ENCODE peak calls at places on chromosomes 13 and 19, in five cellular contexts. One of them, this sample, is unnamed.

GRCh38 chr19:53553865-53554791 is 16.2 kb downstream of the ZNF331 start:
- DNase-seq in dorsolateral prefrontal cortex: peak; percentile 77
- DNase-seq in RWPE1: peak; percentile 71
- DNase-seq in A549: peak; percentile 42
- DNase-seq in Peyer's patch: peak; percentile 94
- DNase-seq in this sample: peak; percentile 77

GRCh38 chr13:76764429-76764828 is 121.8 kb downstream of the KCTD12 start:
- DNase-seq in A549: no peak
- DNase-seq in RWPE1: no peak
- DNase-seq in Peyer's patch: peak; percentile 53
- DNase-seq in dorsolateral prefrontal cortex: no peak
- DNase-seq in this sample: peak; percentile 80

GRCh38 chr13:32852568-32852967 is 163.7 kb upstream of the KL start:
- DNase-seq in A549: no peak
- DNase-seq in Peyer's patch: no peak
- DNase-seq in RWPE1: no peak
- DNase-seq in dorsolateral prefrontal cortex: no peak
- DNase-seq in this sample: no peak

GRCh38 chr13:26721251-26721939 is 39.2 kb downstream of the GPR12 start:
- DNase-seq in RWPE1: no peak
- DNase-seq in Peyer's patch: peak; percentile 74
- DNase-seq in A549: peak; percentile 1
- DNase-seq in dorsolateral prefrontal cortex: peak; percentile 29
- DNase-seq in this sample: no peak

GRCh38 chr13:108924154-108924940 is 294.9 kb downstream of the MYO16 start:
- DNase-seq in Peyer's patch: no peak
- DNase-seq in A549: no peak
- DNase-seq in dorsolateral prefrontal cortex: no peak
- DNase-seq in RWPE1: no peak
- DNase-seq in this sample: no peak

GRCh38 chr13:83765796-83766195 is 116.5 kb downstream of the SLITRK1 start:
- DNase-seq in RWPE1: no peak
- DNase-seq in dorsolateral prefrontal cortex: no peak
- DNase-seq in Peyer's patch: no peak
- DNase-seq in A549: no peak
- DNase-seq in this sample: no peak

GRCh38 chr19:44848036-44848804 is 2.1 kb downstream of the NECTIN2 start:
- DNase-seq in dorsolateral prefrontal cortex: no peak
- DNase-seq in Peyer's patch: peak; percentile 46
- DNase-seq in RWPE1: peak; percentile 5
- DNase-seq in A549: no peak
- DNase-seq in this sample: no peak

GRCh38 chr19:38264486-38265212 is at the start of gene SPINT2:
- DNase-seq in A549: no peak
- DNase-seq in RWPE1: peak; percentile 34
- DNase-seq in Peyer's patch: no peak
- DNase-seq in dorsolateral prefrontal cortex: no peak
- DNase-seq in this sample: no peak

GRCh38 chr13:38262211-38262610 is 87.4 kb upstream of the UFM1 start:
- DNase-seq in A549: no peak
- DNase-seq in RWPE1: no peak
- DNase-seq in dorsolateral prefrontal cortex: no peak
- DNase-seq in Peyer's patch: no peak
- DNase-seq in this sample: no peak

GRCh38 chr13:31769581-31769980 is 30.3 kb downstream of the RXFP2 start:
- DNase-seq in Peyer's patch: no peak
- DNase-seq in dorsolateral prefrontal cortex: no peak
- DNase-seq in RWPE1: no peak
- DNase-seq in A549: no peak
- DNase-seq in this sample: no peak

DNA sequence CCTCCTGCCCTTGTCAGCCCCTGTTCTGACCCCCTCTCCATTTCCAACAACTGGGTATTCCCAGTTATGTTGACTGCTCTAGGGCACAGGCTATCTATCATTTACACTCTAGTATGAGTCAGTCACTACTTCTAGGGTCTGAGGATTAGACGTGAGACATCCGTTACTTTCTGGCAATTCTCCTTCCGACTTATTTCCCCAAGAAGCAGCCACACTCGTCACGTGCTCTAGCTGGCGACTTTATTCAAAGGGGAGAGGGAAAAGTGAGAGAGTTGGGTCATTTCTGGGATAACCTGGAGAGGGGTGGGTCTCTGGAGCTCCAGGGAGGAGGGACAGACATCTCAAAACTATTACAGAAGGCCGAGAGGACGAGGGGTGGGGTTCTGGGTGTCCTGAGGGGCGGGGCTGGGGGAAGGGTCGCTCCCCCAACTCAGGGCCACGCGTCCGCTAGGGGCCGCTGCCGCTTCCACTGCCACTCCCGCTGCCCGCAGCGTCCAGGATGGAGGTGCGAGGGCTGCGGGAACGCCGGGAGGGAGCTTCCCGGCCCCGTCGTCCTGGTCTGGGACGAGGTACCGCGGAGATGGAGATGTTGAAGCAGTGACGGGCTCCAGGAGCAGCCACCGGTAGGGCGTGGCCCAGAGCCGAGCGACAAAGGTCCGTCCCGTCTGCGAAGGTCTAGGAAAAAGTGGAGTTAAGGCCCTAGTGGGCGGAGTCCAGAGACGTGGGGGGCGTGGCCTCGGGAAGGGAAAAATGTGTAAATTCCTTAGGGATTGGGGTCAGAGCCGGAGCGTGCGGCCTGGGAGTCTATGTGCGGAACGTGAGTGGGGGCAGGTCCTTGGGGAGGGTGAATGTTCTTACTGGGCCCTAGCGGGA is 8.9 kb downstream of the RTBDN start:
- DNase-seq in dorsolateral prefrontal cortex: no peak
- DNase-seq in RWPE1: no peak
- DNase-seq in A549: peak; percentile 57
- DNase-seq in Peyer's patch: no peak
- DNase-seq in this sample: no peak
- TF ChIP-seq CTCF in dorsolateral prefrontal cortex: no peak
- TF ChIP-seq CTCF in RWPE1: peak; percentile 29
- TF ChIP-seq CTCF in A549: peak; percentile 38
- TF ChIP-seq CTCF in Peyer's patch: no peak
- TF ChIP-seq CTCF in this sample: no peak

GRCh38 chr19:19471682-19472081 is 43.7 kb downstream of the TSSK6 start:
- DNase-seq in RWPE1: no peak
- DNase-seq in Peyer's patch: no peak
- DNase-seq in A549: no peak
- DNase-seq in dorsolateral prefrontal cortex: no peak
- DNase-seq in this sample: no peak
- H3K27ac ChIP-seq in RWPE1: no peak overlapping the region
- H3K27ac ChIP-seq in Peyer's patch: no peak overlapping the region
- H3K27ac ChIP-seq in A549: no peak overlapping the region
- H3K27ac ChIP-seq in dorsolateral prefrontal cortex: no peak overlapping the region
- H3K27ac ChIP-seq in this sample: no peak overlapping the region

GRCh38 chr19:4371209-4371897 is 28.0 kb downstream of the MPND start:
- DNase-seq in RWPE1: no peak
- DNase-seq in A549: no peak
- DNase-seq in dorsolateral prefrontal cortex: no peak
- DNase-seq in Peyer's patch: no peak
- DNase-seq in this sample: peak; percentile 60

GRCh38 chr19:4372630-4373367 is 27.5 kb downstream of the SH3GL1 start:
- DNase-seq in Peyer's patch: no peak
- DNase-seq in dorsolateral prefrontal cortex: no peak
- DNase-seq in RWPE1: no peak
- DNase-seq in A549: no peak
- DNase-seq in this sample: no peak

GRCh38 chr19:4370418-4371041 is 27.2 kb downstream of the MPND start:
- DNase-seq in A549: no peak
- DNase-seq in RWPE1: no peak
- DNase-seq in Peyer's patch: no peak
- DNase-seq in dorsolateral prefrontal cortex: no peak
- DNase-seq in this sample: no peak

GRCh38 chr19:4373601-4374441 is 26.5 kb downstream of the SH3GL1 start:
- DNase-seq in A549: no peak
- DNase-seq in Peyer's patch: no peak
- DNase-seq in RWPE1: no peak
- DNase-seq in dorsolateral prefrontal cortex: peak; percentile 39
- DNase-seq in this sample: peak; percentile 74

DNA sequence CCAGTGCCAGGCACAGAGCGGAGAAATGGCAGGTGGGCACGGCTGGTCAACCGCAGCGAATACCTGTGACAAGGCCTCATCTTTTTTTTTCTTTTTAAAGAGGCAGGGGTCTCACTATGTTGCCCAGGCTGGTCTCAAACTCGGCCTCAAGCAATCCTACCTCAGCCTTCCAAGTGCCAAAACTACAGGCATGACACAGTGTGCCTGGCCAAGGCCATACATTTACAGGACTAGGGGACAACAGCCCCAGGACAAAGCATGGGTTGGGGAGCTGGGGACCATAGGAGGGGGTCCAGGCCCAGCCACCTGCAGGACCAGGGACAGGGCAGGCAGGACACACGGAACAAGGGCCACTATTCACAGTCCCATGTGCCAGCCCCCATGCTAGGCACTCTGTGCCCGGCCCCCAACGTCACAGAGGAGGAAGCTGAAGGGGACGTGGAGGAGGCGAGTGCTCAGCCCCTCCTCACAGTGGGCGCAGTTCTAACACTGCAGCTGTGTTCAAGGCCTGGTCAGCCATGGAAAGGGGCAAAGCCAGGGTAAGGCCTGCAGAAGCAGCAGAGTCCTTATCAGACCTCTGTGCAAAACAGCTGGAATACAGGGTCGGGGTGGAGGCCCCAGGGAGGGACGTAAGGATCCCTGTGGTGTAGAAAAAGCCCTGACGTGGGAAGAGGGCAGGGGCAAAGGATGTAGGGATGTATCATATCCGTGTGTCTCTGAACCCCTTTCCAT is 28.3 kb downstream of the SH3GL1 start:
- DNase-seq in A549: no peak
- DNase-seq in RWPE1: no peak
- DNase-seq in dorsolateral prefrontal cortex: no peak
- DNase-seq in Peyer's patch: no peak
- DNase-seq in this sample: peak; percentile 66
- TF ChIP-seq CTCF in A549: no peak
- TF ChIP-seq CTCF in RWPE1: no peak
- TF ChIP-seq CTCF in dorsolateral prefrontal cortex: no peak
- TF ChIP-seq CTCF in Peyer's patch: no peak
- TF ChIP-seq CTCF in this sample: no peak

GRCh38 chr19:11265785-11266236 is 3.5 kb upstream of the DOCK6 start:
- DNase-seq in A549: peak; percentile 87
- DNase-seq in Peyer's patch: peak; percentile 95
- DNase-seq in RWPE1: peak; percentile 90
- DNase-seq in dorsolateral prefrontal cortex: no peak
- DNase-seq in this sample: no peak
- H3K27ac ChIP-seq in A549: peak overlapping the region; percentile 67
- H3K27ac ChIP-seq in Peyer's patch: peak overlapping the region; percentile 93
- H3K27ac ChIP-seq in RWPE1: peak overlapping the region; percentile 95
- H3K27ac ChIP-seq in dorsolateral prefrontal cortex: no peak overlapping the region
- H3K27ac ChIP-seq in this sample: no peak overlapping the region

GRCh38 chr13:49098771-49099512 is 121.2 kb upstream of the MLNR start:
- DNase-seq in RWPE1: no peak
- DNase-seq in Peyer's patch: no peak
- DNase-seq in A549: peak; percentile 39
- DNase-seq in dorsolateral prefrontal cortex: no peak
- DNase-seq in this sample: no peak
- TF ChIP-seq CTCF in RWPE1: peak; percentile 40
- TF ChIP-seq CTCF in Peyer's patch: no peak
- TF ChIP-seq CTCF in A549: peak; percentile 36
- TF ChIP-seq CTCF in dorsolateral prefrontal cortex: peak; percentile 39
- TF ChIP-seq CTCF in this sample: peak; percentile 22

DNA sequence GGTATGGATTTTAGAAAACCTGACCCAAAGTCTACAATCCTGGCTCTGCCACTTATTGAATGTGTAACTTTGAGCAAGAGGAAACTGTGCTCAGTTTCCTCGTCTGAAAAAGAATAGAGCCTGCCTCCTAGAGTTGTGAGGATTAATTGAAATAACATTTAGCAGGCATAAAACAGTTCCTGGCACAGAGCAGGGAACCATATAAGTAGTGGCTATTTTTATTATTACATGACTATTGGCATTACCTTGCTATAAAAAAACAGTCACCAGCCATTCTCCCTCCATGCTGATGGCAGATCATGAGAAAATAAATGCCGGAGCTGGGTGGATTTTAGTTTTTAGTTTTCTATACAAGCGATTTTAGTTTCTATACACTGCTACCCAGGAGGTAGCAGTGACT is 5.8 kb downstream of the DOCK9 start:
- DNase-seq in A549: no peak
- DNase-seq in RWPE1: no peak
- DNase-seq in Peyer's patch: no peak
- DNase-seq in dorsolateral prefrontal cortex: no peak
- DNase-seq in this sample: no peak
- H3K27ac ChIP-seq in A549: no peak overlapping the region
- H3K27ac ChIP-seq in RWPE1: no peak overlapping the region
- H3K27ac ChIP-seq in Peyer's patch: no peak overlapping the region
- H3K27ac ChIP-seq in dorsolateral prefrontal cortex: peak overlapping the region; percentile 28
- H3K27ac ChIP-seq in this sample: no peak overlapping the region

GRCh38 chr13:75693227-75693626 is 57.1 kb downstream of the LMO7 start:
- DNase-seq in Peyer's patch: no peak
- DNase-seq in dorsolateral prefrontal cortex: no peak
- DNase-seq in RWPE1: no peak
- DNase-seq in A549: no peak
- DNase-seq in this sample: no peak

GRCh38 chr13:75689686-75690085 is 53.6 kb downstream of the LMO7 start:
- DNase-seq in Peyer's patch: no peak
- DNase-seq in A549: no peak
- DNase-seq in RWPE1: no peak
- DNase-seq in dorsolateral prefrontal cortex: no peak
- DNase-seq in this sample: no peak

GRCh38 chr13:75691183-75691582 is 55.1 kb downstream of the LMO7 start:
- DNase-seq in A549: peak; percentile 87
- DNase-seq in dorsolateral prefrontal cortex: no peak
- DNase-seq in RWPE1: no peak
- DNase-seq in Peyer's patch: no peak
- DNase-seq in this sample: no peak

GRCh38 chr13:75685239-75685697 is 49.1 kb downstream of the LMO7 start:
- DNase-seq in A549: peak; percentile 52
- DNase-seq in RWPE1: no peak
- DNase-seq in Peyer's patch: no peak
- DNase-seq in dorsolateral prefrontal cortex: no peak
- DNase-seq in this sample: no peak

DNA sequence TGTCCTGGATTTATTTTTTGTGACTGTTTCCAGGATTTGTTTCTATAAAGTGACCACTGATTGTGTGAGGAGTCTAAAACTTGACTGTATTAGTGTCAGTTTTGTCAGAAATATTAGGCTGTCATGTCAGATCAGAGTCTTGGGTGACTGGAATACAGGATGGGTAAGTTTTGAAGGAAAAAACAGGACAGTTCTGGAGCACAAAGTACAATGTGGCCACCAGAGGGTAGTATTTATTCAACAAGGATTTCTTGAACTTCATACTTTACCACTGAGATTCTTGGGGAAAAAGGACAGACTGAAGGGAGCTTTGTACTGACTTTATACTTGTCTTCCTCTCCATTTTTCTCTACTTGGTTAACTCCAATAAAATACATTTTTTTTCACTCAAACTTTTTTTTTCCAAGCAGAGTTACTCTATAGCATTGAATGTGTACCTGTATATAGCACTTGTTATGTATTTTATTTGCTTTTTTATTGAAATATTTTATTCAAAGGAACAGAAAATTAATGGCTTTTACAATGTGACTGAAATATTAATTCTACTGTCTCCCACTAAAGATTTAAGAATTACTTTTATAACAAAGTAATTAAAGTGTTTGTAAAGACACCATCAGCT is 51.1 kb downstream of the LMO7 start:
- DNase-seq in A549: peak; percentile 54
- DNase-seq in RWPE1: no peak
- DNase-seq in Peyer's patch: no peak
- DNase-seq in dorsolateral prefrontal cortex: no peak
- DNase-seq in this sample: no peak
- TF ChIP-seq CTCF in A549: peak; percentile 62
- TF ChIP-seq CTCF in RWPE1: peak; percentile 33
- TF ChIP-seq CTCF in Peyer's patch: no peak
- TF ChIP-seq CTCF in dorsolateral prefrontal cortex: peak; percentile 43
- TF ChIP-seq CTCF in this sample: peak; percentile 48